ENCODE peak calls at places on chromosomes 13 and 19, in four cellular contexts. One of them, this sample, is unnamed.

GRCh38 chr13:28984825-28985224 is 164.7 kb downstream of the MTUS2 start:
- ATAC-seq in A549: no peak
- ATAC-seq in upper lobe of left lung: no peak
- ATAC-seq in K562: no peak
- ATAC-seq in this sample: no peak

GRCh38 chr13:79741006-79741405 is 260.1 kb downstream of the NDFIP2 start:
- ATAC-seq in A549: no peak
- ATAC-seq in upper lobe of left lung: no peak
- ATAC-seq in K562: no peak
- ATAC-seq in this sample: no peak

GRCh38 chr13:40933508-40933907 is 85.6 kb downstream of the ELF1 start:
- ATAC-seq in A549: no peak
- ATAC-seq in upper lobe of left lung: no peak
- ATAC-seq in K562: no peak
- ATAC-seq in this sample: no peak

GRCh38 chr19:41172297-41173164 is 20.5 kb upstream of the CYP2S1 start:
- ATAC-seq in A549: no peak
- ATAC-seq in upper lobe of left lung: peak; percentile 53
- ATAC-seq in K562: peak; percentile 59
- ATAC-seq in this sample: no peak

GRCh38 chr13:101917833-101918755 is 465.6 kb downstream of the ITGBL1 start:
- ATAC-seq in A549: peak; percentile 52
- ATAC-seq in upper lobe of left lung: no peak
- ATAC-seq in K562: no peak
- ATAC-seq in this sample: no peak

GRCh38 chr13:40580566-40581276 is 85.7 kb downstream of the FOXO1 start:
- ATAC-seq in A549: no peak
- ATAC-seq in upper lobe of left lung: no peak
- ATAC-seq in K562: no peak
- ATAC-seq in this sample: no peak

GRCh38 chr13:66660013-66660804 is 569.9 kb downstream of the PCDH9 start:
- ATAC-seq in A549: peak; percentile 60
- ATAC-seq in upper lobe of left lung: no peak
- ATAC-seq in K562: no peak
- ATAC-seq in this sample: no peak

GRCh38 chr19:47187023-47187655 is 43.9 kb downstream of the BBC3 start:
- ATAC-seq in A549: no peak
- ATAC-seq in upper lobe of left lung: no peak
- ATAC-seq in K562: no peak
- ATAC-seq in this sample: no peak

GRCh38 chr13:106471957-106472543 is 63.4 kb downstream of the EFNB2 start:
- ATAC-seq in A549: peak; percentile 97
- ATAC-seq in upper lobe of left lung: peak; percentile 81
- ATAC-seq in K562: no peak
- ATAC-seq in this sample: peak; percentile 47

GRCh38 chr19:52171321-52172169 is at the start of gene ZNF836:
- ATAC-seq in A549: peak; percentile 86
- ATAC-seq in upper lobe of left lung: peak; percentile 96
- ATAC-seq in K562: peak; percentile 97
- ATAC-seq in this sample: peak; percentile 95

GRCh38 chr13:30898721-30899188 is 7.3 kb upstream of the MEDAG start:
- ATAC-seq in A549: no peak
- ATAC-seq in upper lobe of left lung: peak; percentile 60
- ATAC-seq in K562: no peak
- ATAC-seq in this sample: peak; percentile 80
- TF ChIP-seq EP300 in A549: no peak
- TF ChIP-seq EP300 in upper lobe of left lung: no peak
- TF ChIP-seq EP300 in K562: no peak
- TF ChIP-seq EP300 in this sample: no peak

DNA sequence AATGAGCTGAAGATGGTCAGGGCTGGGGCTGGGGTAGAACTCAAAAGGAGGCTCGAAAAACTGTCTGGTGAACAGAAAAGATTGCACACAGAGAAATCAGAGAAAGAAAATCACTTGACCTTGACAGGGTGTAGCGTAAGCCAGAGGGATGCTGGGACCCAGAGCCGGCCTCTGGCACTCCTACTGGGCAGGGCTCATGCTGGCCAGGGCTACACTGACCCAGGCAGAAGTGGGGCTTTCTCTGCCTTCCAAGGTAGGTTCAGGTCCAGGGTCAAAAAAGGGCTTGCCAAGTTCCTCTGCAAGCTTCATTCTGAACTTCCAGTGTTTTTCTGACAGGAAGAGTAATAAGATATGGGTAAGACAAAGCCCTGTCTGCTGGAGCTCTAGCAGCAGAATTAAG is 56.2 kb downstream of the LATS2 start:
- ATAC-seq in A549: no peak
- ATAC-seq in upper lobe of left lung: peak; percentile 51
- ATAC-seq in K562: no peak
- ATAC-seq in this sample: no peak
- H3K4me3 ChIP-seq in A549: no peak overlapping the region
- H3K4me3 ChIP-seq in upper lobe of left lung: no peak overlapping the region
- H3K4me3 ChIP-seq in K562: no peak overlapping the region
- H3K4me3 ChIP-seq in this sample: no peak overlapping the region

GRCh38 chr19:58560007-58560887 is 1.8 kb upstream of the UBE2M start:
- ATAC-seq in A549: no peak
- ATAC-seq in upper lobe of left lung: no peak
- ATAC-seq in K562: no peak
- ATAC-seq in this sample: no peak

GRCh38 chr19:58560921-58561320 is 2.5 kb upstream of the UBE2M start:
- ATAC-seq in A549: no peak
- ATAC-seq in upper lobe of left lung: no peak
- ATAC-seq in K562: no peak
- ATAC-seq in this sample: no peak

GRCh38 chr19:58558066-58558622 is at the start of gene UBE2M:
- ATAC-seq in A549: no peak
- ATAC-seq in upper lobe of left lung: no peak
- ATAC-seq in K562: no peak
- ATAC-seq in this sample: no peak

GRCh38 chr19:58558623-58559274 is 338 bp upstream of the UBE2M start:
- ATAC-seq in A549: peak; percentile 45
- ATAC-seq in upper lobe of left lung: peak; percentile 91
- ATAC-seq in K562: peak; percentile 79
- ATAC-seq in this sample: peak; percentile 82

DNA sequence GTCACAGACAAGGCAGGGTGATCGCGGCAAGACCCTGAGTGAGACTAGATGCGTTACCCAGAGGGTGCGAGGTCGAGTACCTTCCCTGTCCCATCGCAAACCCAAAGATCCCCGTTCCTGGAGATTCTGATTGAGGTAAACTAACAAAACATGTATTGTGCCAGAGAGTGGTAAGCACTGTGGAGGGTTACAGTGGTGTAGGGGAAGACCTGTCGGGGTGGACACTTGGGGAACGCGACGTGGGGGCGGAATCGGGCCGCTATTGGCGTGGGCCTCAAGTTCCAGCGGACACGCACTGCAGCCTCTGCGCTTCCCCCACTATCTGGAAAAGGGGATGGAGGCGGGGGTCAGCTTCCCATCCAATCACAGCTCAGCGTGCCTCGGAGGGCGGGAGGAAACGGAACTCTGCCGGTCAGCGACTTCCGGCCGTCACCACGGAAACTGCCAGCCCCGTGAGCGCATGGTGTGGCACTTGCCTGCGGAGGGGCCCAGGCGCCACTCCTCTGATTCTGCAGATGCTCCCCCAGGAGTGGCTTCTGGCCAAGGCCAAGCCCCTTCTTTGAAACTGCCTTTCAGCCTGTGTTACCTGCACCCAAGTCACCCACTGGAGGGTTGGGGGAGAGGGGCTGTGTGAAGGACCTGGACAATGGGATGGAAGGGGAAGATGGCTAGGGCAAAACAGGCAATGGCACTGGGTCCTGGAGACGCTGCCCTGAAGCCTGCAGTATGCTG is 1.0 kb upstream of the UBE2M start:
- ATAC-seq in A549: peak; percentile 63
- ATAC-seq in upper lobe of left lung: peak; percentile 87
- ATAC-seq in K562: peak; percentile 78
- ATAC-seq in this sample: peak; percentile 70
- TF ChIP-seq POLR2A in A549: peak; percentile 78
- TF ChIP-seq POLR2A in upper lobe of left lung: peak; percentile 86
- TF ChIP-seq POLR2A in K562: peak; percentile 94
- TF ChIP-seq POLR2A in this sample: peak; percentile 65

GRCh38 chr13:44918323-44919102 is 70.8 kb downstream of the NUFIP1 start:
- ATAC-seq in A549: peak; percentile 91
- ATAC-seq in upper lobe of left lung: peak; percentile 97
- ATAC-seq in K562: peak; percentile 96
- ATAC-seq in this sample: peak; percentile 87
- TF ChIP-seq EP300 in A549: no peak
- TF ChIP-seq EP300 in upper lobe of left lung: no peak
- TF ChIP-seq EP300 in K562: no peak
- TF ChIP-seq EP300 in this sample: no peak

GRCh38 chr13:27968316-27969072 is 621 bp downstream of the CDX2 start:
- ATAC-seq in A549: peak; percentile 61
- ATAC-seq in upper lobe of left lung: no peak
- ATAC-seq in K562: no peak
- ATAC-seq in this sample: no peak
- H3K4me3 ChIP-seq in A549: peak overlapping the region; percentile 56
- H3K4me3 ChIP-seq in upper lobe of left lung: no peak overlapping the region
- H3K4me3 ChIP-seq in K562: no peak overlapping the region
- H3K4me3 ChIP-seq in this sample: no peak overlapping the region

GRCh38 chr19:2249010-2249866 is at the start of gene AMH:
- ATAC-seq in A549: no peak
- ATAC-seq in upper lobe of left lung: no peak
- ATAC-seq in K562: peak; percentile 43
- ATAC-seq in this sample: no peak
- TF ChIP-seq POLR2A in A549: no peak
- TF ChIP-seq POLR2A in upper lobe of left lung: no peak
- TF ChIP-seq POLR2A in K562: peak; percentile 47
- TF ChIP-seq POLR2A in this sample: no peak

GRCh38 chr19:10899171-10899653 is 27.9 kb downstream of the CARM1 start:
- ATAC-seq in A549: no peak
- ATAC-seq in upper lobe of left lung: peak; percentile 74
- ATAC-seq in K562: no peak
- ATAC-seq in this sample: peak; percentile 22
- TF ChIP-seq EP300 in A549: no peak
- TF ChIP-seq EP300 in upper lobe of left lung: no peak
- TF ChIP-seq EP300 in K562: no peak
- TF ChIP-seq EP300 in this sample: no peak

GRCh38 chr19:6109947-6110346 is 353 bp downstream of the RFX2 start:
- ATAC-seq in A549: no peak
- ATAC-seq in upper lobe of left lung: no peak
- ATAC-seq in K562: no peak
- ATAC-seq in this sample: no peak
- H3K4me3 ChIP-seq in A549: peak overlapping the region; percentile 73
- H3K4me3 ChIP-seq in upper lobe of left lung: peak overlapping the region; percentile 42
- H3K4me3 ChIP-seq in K562: peak overlapping the region; percentile 46
- H3K4me3 ChIP-seq in this sample: peak overlapping the region; percentile 86

This sample was measured in gastroesophageal sphincter.